ENCODE peak calls at places on chromosomes 11 and 22, in four cellular contexts. Y is cardiac fibroblast, K is sciatic nerve, X is SHP77. L is an unnamed sample.

GRCh38 chr11:102289510-102290078 is 27.7 kb upstream of the BIRC3 start:
- DNase-seq in Y (peak; percentile 38), K (no peak), X (no peak), L (no peak)

GRCh38 chr11:20022363-20023081 is 137.8 kb downstream of the DBX1 start:
- DNase-seq in Y (peak; percentile 74), K (no peak), X (peak; percentile 20), L (no peak)

GRCh38 chr11:1864216-1864615 is 11.3 kb downstream of the LSP1 start:
- DNase-seq in Y (peak; percentile 34), K (no peak), X (no peak), L (no peak)

GRCh38 chr11:3954448-3955298 is 99.2 kb downstream of the STIM1 start:
- DNase-seq in Y (no peak), K (no peak), X (no peak), L (no peak)

GRCh38 chr11:64868904-64869570 is 9.4 kb downstream of the EHD1 start:
- DNase-seq in Y (peak; percentile 75), K (no peak), X (no peak), L (no peak)

GRCh38 chr22:29704528-29705285 is 15.1 kb upstream of the CABP7 start:
- DNase-seq in Y (peak; percentile 19), K (peak; percentile 70), X (peak; percentile 72), L (no peak)

GRCh38 chr11:83609181-83609580 is 323.0 kb upstream of the CCDC90B start:
- DNase-seq in Y (no peak), K (no peak), X (no peak), L (no peak)

GRCh38 chr11:109914809-109915653 is 178.2 kb upstream of the ZC3H12C start:
- DNase-seq in Y (peak; percentile 3), K (no peak), X (peak; percentile 7), L (no peak)

GRCh38 chr22:45538284-45538683 is 35.6 kb downstream of the FBLN1 start:
- DNase-seq in Y (peak; percentile 58), K (no peak), X (no peak), L (no peak)

GRCh38 chr22:46842606-46843005 is 80.2 kb downstream of the TBC1D22A start:
- DNase-seq in Y (no peak), K (no peak), X (no peak), L (no peak)

GRCh38 chr22:41481131-41481830 is 12.4 kb downstream of the ACO2 start:
- DNase-seq in Y (no peak), K (no peak), X (no peak), L (no peak)

GRCh38 chr22:41517172-41518047 is 26.9 kb downstream of the POLR3H start:
- DNase-seq in Y (peak; percentile 71), K (peak; percentile 90), X (peak; percentile 28), L (no peak)

GRCh38 chr11:128845334-128845780 is 21.7 kb downstream of the KCNJ1 start:
- DNase-seq in Y (no peak), K (no peak), X (no peak), L (no peak)

GRCh38 chr11:18696638-18697225 is 1.8 kb upstream of the TMEM86A start:
- DNase-seq in Y (no peak), K (no peak), X (no peak), L (no peak)

GRCh38 chr11:64235427-64236161 is 1.2 kb downstream of the VEGFB start:
- DNase-seq in Y (no peak), K (peak; percentile 56), X (no peak), L (no peak)

GRCh38 chr11:68309621-68310185 is 2.7 kb upstream of the LRP5 start:
- DNase-seq in Y (no peak), K (no peak), X (no peak), L (no peak)

GRCh38 chr11:67045314-67045713 is 11.3 kb upstream of the RHOD start:
- DNase-seq in Y (peak; percentile 76), K (no peak), X (peak; percentile 56), L (no peak)

GRCh38 chr11:96012086-96012824 is 88.3 kb upstream of the MTMR2 start:
- DNase-seq in Y (peak; percentile 93), K (no peak), X (peak; percentile 2), L (no peak)

GRCh38 chr11:113563766-113564165 is 88.6 kb upstream of the DRD2 start:
- DNase-seq in Y (no peak), K (no peak), X (no peak), L (no peak)

GRCh38 chr22:19565921-19566598 is 41.9 kb upstream of the CLDN5 start:
- DNase-seq in Y (no peak), K (no peak), X (peak; percentile 30), L (peak; percentile 71)

GRCh38 chr11:119509969-119510401 is 87.0 kb upstream of the THY1 start:
- DNase-seq in Y (peak; percentile 87), K (no peak), X (peak; percentile 12), L (no peak)

GRCh38 chr22:30040499-30041055 is 39.7 kb upstream of the HORMAD2 start:
- DNase-seq in Y (no peak), K (peak; percentile 37), X (no peak), L (no peak)

GRCh38 chr22:28788601-28789000 is 11.8 kb downstream of the XBP1 start:
- DNase-seq in Y (no peak), K (no peak), X (no peak), L (no peak)

GRCh38 chr22:17647996-17648395 is 9.4 kb downstream of the BCL2L13 start:
- DNase-seq in Y (peak; percentile 30), K (no peak), X (no peak), L (no peak)

GRCh38 chr11:72697814-72698213 is 23.6 kb upstream of the PDE2A start:
- DNase-seq in Y (no peak), K (no peak), X (no peak), L (no peak)

GRCh38 chr11:74048993-74049392 is 40.1 kb upstream of the UCP3 start:
- DNase-seq in Y (no peak), K (no peak), X (no peak), L (no peak)

GRCh38 chr11:118996926-118997626 is 862 bp upstream of the CENATAC start:
- DNase-seq in Y (no peak), K (no peak), X (peak; percentile 17), L (no peak)

GRCh38 chr11:1300121-1300520 is 9.3 kb downstream of the TOLLIP start:
- DNase-seq in Y (no peak), K (peak; percentile 6), X (no peak), L (no peak)

GRCh38 chr11:62149986-62150886 is 26.4 kb downstream of the INCENP start:
- DNase-seq in Y (no peak), K (no peak), X (no peak), L (peak; percentile 53)

GRCh38 chr11:120950880-120951279 is 73.0 kb upstream of the TBCEL start:
- DNase-seq in Y (no peak), K (no peak), X (no peak), L (no peak)

GRCh38 chr11:13126430-13126829 is 117.3 kb downstream of the RASSF10 start:
- DNase-seq in Y (peak; percentile 72), K (no peak), X (no peak), L (no peak)

GRCh38 chr11:57214494-57214893 is 22.6 kb downstream of the APLNR start:
- DNase-seq in Y (peak; percentile 70), K (no peak), X (no peak), L (no peak)

GRCh38 chr11:131373756-131374155 is 3.3 kb downstream of the NTM start:
- DNase-seq in Y (no peak), K (no peak), X (no peak), L (no peak)

GRCh38 chr11:95520765-95521542 is 268.6 kb downstream of the FAM76B start:
- DNase-seq in Y (peak; percentile 30), K (no peak), X (no peak), L (no peak)

GRCh38 chr11:44949160-44950035 is 1.3 kb downstream of the TP53I11 start:
- DNase-seq in Y (peak; percentile 62), K (no peak), X (no peak), L (no peak)